ENCODE peak calls at places on chromosomes 7 and 10, in seven cellular contexts. One of them, this sample, is unnamed.
A peak's percentile ranks its signal among the peaks of the same experiment; 100 is the strongest.

GRCh38 chr10:81594991-81595390 is 280.0 kb upstream of the NRG3 start:
- DNase-seq in AG09309: no peak
- DNase-seq in GM04504: no peak
- DNase-seq in NCI-H2081: no peak
- DNase-seq in fibroblast of mammary gland: no peak
- DNase-seq in stimulated activated CD4-positive, alpha-beta T cell treated with anti-CD3 and anti-CD28 coated beads, Interleukin-2, amount 100 ng/mL, for 48 hours: no peak
- DNase-seq in ELR: no peak
- DNase-seq in this sample: no peak

GRCh38 chr7:131289051-131289450 is 38.6 kb upstream of the MKLN1 start:
- DNase-seq in fibroblast of mammary gland: no peak
- DNase-seq in GM04504: no peak
- DNase-seq in AG09309: no peak
- DNase-seq in ELR: no peak
- DNase-seq in stimulated activated CD4-positive, alpha-beta T cell treated with anti-CD3 and anti-CD28 coated beads, Interleukin-2, amount 100 ng/mL, for 48 hours: no peak
- DNase-seq in NCI-H2081: no peak
- DNase-seq in this sample: no peak

GRCh38 chr7:64978497-64979203 is 12.2 kb downstream of the ZNF117 start:
- DNase-seq in stimulated activated CD4-positive, alpha-beta T cell treated with anti-CD3 and anti-CD28 coated beads, Interleukin-2, amount 100 ng/mL, for 48 hours: no peak
- DNase-seq in fibroblast of mammary gland: no peak
- DNase-seq in NCI-H2081: no peak
- DNase-seq in ELR: no peak
- DNase-seq in AG09309: no peak
- DNase-seq in GM04504: no peak
- DNase-seq in this sample: no peak

GRCh38 chr7:66859794-66860645 is 61.0 kb upstream of the TMEM248 start:
- DNase-seq in stimulated activated CD4-positive, alpha-beta T cell treated with anti-CD3 and anti-CD28 coated beads, Interleukin-2, amount 100 ng/mL, for 48 hours: peak; percentile 28
- DNase-seq in fibroblast of mammary gland: no peak
- DNase-seq in ELR: peak; percentile 25
- DNase-seq in GM04504: no peak
- DNase-seq in NCI-H2081: no peak
- DNase-seq in AG09309: no peak
- DNase-seq in this sample: no peak

GRCh38 chr10:30825495-30825894 is 195.9 kb upstream of the LYZL2 start:
- DNase-seq in ELR: no peak
- DNase-seq in AG09309: no peak
- DNase-seq in GM04504: no peak
- DNase-seq in NCI-H2081: no peak
- DNase-seq in stimulated activated CD4-positive, alpha-beta T cell treated with anti-CD3 and anti-CD28 coated beads, Interleukin-2, amount 100 ng/mL, for 48 hours: no peak
- DNase-seq in fibroblast of mammary gland: peak; percentile 55
- DNase-seq in this sample: no peak

GRCh38 chr7:35630573-35630972 is 64.4 kb downstream of the HERPUD2 start:
- DNase-seq in GM04504: peak; percentile 17
- DNase-seq in NCI-H2081: no peak
- DNase-seq in AG09309: no peak
- DNase-seq in stimulated activated CD4-positive, alpha-beta T cell treated with anti-CD3 and anti-CD28 coated beads, Interleukin-2, amount 100 ng/mL, for 48 hours: no peak
- DNase-seq in fibroblast of mammary gland: peak; percentile 66
- DNase-seq in ELR: peak; percentile 54
- DNase-seq in this sample: no peak

GRCh38 chr10:18238875-18239485 is 98.8 kb downstream of the CACNB2 start:
- DNase-seq in GM04504: no peak
- DNase-seq in NCI-H2081: peak; percentile 8
- DNase-seq in stimulated activated CD4-positive, alpha-beta T cell treated with anti-CD3 and anti-CD28 coated beads, Interleukin-2, amount 100 ng/mL, for 48 hours: no peak
- DNase-seq in AG09309: no peak
- DNase-seq in ELR: peak; percentile 62
- DNase-seq in fibroblast of mammary gland: peak; percentile 74
- DNase-seq in this sample: no peak

GRCh38 chr10:69391158-69391557 is 25.6 kb downstream of the TACR2 start:
- DNase-seq in ELR: no peak
- DNase-seq in GM04504: no peak
- DNase-seq in fibroblast of mammary gland: no peak
- DNase-seq in NCI-H2081: no peak
- DNase-seq in stimulated activated CD4-positive, alpha-beta T cell treated with anti-CD3 and anti-CD28 coated beads, Interleukin-2, amount 100 ng/mL, for 48 hours: no peak
- DNase-seq in AG09309: no peak
- DNase-seq in this sample: no peak

GRCh38 chr7:38291650-38292049 is 18.2 kb upstream of the TARP start:
- DNase-seq in NCI-H2081: no peak
- DNase-seq in stimulated activated CD4-positive, alpha-beta T cell treated with anti-CD3 and anti-CD28 coated beads, Interleukin-2, amount 100 ng/mL, for 48 hours: no peak
- DNase-seq in AG09309: no peak
- DNase-seq in fibroblast of mammary gland: no peak
- DNase-seq in ELR: no peak
- DNase-seq in GM04504: no peak
- DNase-seq in this sample: no peak

GRCh38 chr10:124075116-124075955 is 18.1 kb downstream of the CHST15 start:
- DNase-seq in fibroblast of mammary gland: no peak
- DNase-seq in AG09309: no peak
- DNase-seq in GM04504: no peak
- DNase-seq in NCI-H2081: no peak
- DNase-seq in ELR: no peak
- DNase-seq in stimulated activated CD4-positive, alpha-beta T cell treated with anti-CD3 and anti-CD28 coated beads, Interleukin-2, amount 100 ng/mL, for 48 hours: no peak
- DNase-seq in this sample: no peak

GRCh38 chr10:126683466-126683865 is 13.0 kb upstream of the C10orf90 start:
- DNase-seq in fibroblast of mammary gland: no peak
- DNase-seq in ELR: no peak
- DNase-seq in NCI-H2081: no peak
- DNase-seq in AG09309: no peak
- DNase-seq in GM04504: no peak
- DNase-seq in stimulated activated CD4-positive, alpha-beta T cell treated with anti-CD3 and anti-CD28 coated beads, Interleukin-2, amount 100 ng/mL, for 48 hours: no peak
- DNase-seq in this sample: no peak

GRCh38 chr10:121378402-121378801 is 219.8 kb downstream of the FGFR2 start:
- DNase-seq in fibroblast of mammary gland: no peak
- DNase-seq in ELR: no peak
- DNase-seq in stimulated activated CD4-positive, alpha-beta T cell treated with anti-CD3 and anti-CD28 coated beads, Interleukin-2, amount 100 ng/mL, for 48 hours: no peak
- DNase-seq in GM04504: no peak
- DNase-seq in AG09309: no peak
- DNase-seq in NCI-H2081: no peak
- DNase-seq in this sample: no peak

GRCh38 chr7:150382123-150382843 is 3.2 kb downstream of the ZNF775 start:
- DNase-seq in fibroblast of mammary gland: no peak
- DNase-seq in NCI-H2081: peak; percentile 17
- DNase-seq in GM04504: no peak
- DNase-seq in stimulated activated CD4-positive, alpha-beta T cell treated with anti-CD3 and anti-CD28 coated beads, Interleukin-2, amount 100 ng/mL, for 48 hours: no peak
- DNase-seq in ELR: no peak
- DNase-seq in AG09309: no peak
- DNase-seq in this sample: no peak

GRCh38 chr10:43110318-43111071 is 27.8 kb upstream of the CSGALNACT2 start:
- DNase-seq in stimulated activated CD4-positive, alpha-beta T cell treated with anti-CD3 and anti-CD28 coated beads, Interleukin-2, amount 100 ng/mL, for 48 hours: no peak
- DNase-seq in AG09309: peak; percentile 41
- DNase-seq in GM04504: peak; percentile 59
- DNase-seq in ELR: peak; percentile 74
- DNase-seq in NCI-H2081: no peak
- DNase-seq in fibroblast of mammary gland: peak; percentile 32
- DNase-seq in this sample: no peak

GRCh38 chr7:25132430-25132829 is 7.4 kb upstream of the CYCS start:
- DNase-seq in stimulated activated CD4-positive, alpha-beta T cell treated with anti-CD3 and anti-CD28 coated beads, Interleukin-2, amount 100 ng/mL, for 48 hours: no peak
- DNase-seq in GM04504: no peak
- DNase-seq in NCI-H2081: no peak
- DNase-seq in fibroblast of mammary gland: no peak
- DNase-seq in ELR: no peak
- DNase-seq in AG09309: no peak
- DNase-seq in this sample: no peak

GRCh38 chr7:10596827-10597226 is 376.8 kb upstream of the PHF14 start:
- DNase-seq in stimulated activated CD4-positive, alpha-beta T cell treated with anti-CD3 and anti-CD28 coated beads, Interleukin-2, amount 100 ng/mL, for 48 hours: no peak
- DNase-seq in AG09309: no peak
- DNase-seq in fibroblast of mammary gland: no peak
- DNase-seq in ELR: no peak
- DNase-seq in NCI-H2081: no peak
- DNase-seq in GM04504: no peak
- DNase-seq in this sample: no peak

GRCh38 chr7:18400281-18400680 is 95.3 kb upstream of the HDAC9 start:
- DNase-seq in AG09309: no peak
- DNase-seq in stimulated activated CD4-positive, alpha-beta T cell treated with anti-CD3 and anti-CD28 coated beads, Interleukin-2, amount 100 ng/mL, for 48 hours: no peak
- DNase-seq in ELR: no peak
- DNase-seq in GM04504: no peak
- DNase-seq in fibroblast of mammary gland: no peak
- DNase-seq in NCI-H2081: no peak
- DNase-seq in this sample: no peak

GRCh38 chr7:18702071-18702829 is 206.7 kb downstream of the HDAC9 start:
- DNase-seq in NCI-H2081: no peak
- DNase-seq in AG09309: no peak
- DNase-seq in ELR: no peak
- DNase-seq in GM04504: no peak
- DNase-seq in stimulated activated CD4-positive, alpha-beta T cell treated with anti-CD3 and anti-CD28 coated beads, Interleukin-2, amount 100 ng/mL, for 48 hours: no peak
- DNase-seq in fibroblast of mammary gland: no peak
- DNase-seq in this sample: no peak

GRCh38 chr7:137591444-137591843 is 247.9 kb upstream of the PTN start:
- DNase-seq in stimulated activated CD4-positive, alpha-beta T cell treated with anti-CD3 and anti-CD28 coated beads, Interleukin-2, amount 100 ng/mL, for 48 hours: no peak
- DNase-seq in AG09309: peak; percentile 31
- DNase-seq in NCI-H2081: no peak
- DNase-seq in GM04504: peak; percentile 28
- DNase-seq in fibroblast of mammary gland: peak; percentile 76
- DNase-seq in ELR: peak; percentile 70
- DNase-seq in this sample: no peak

GRCh38 chr10:16674147-16674703 is 143.0 kb downstream of the RSU1 start:
- DNase-seq in NCI-H2081: peak; percentile 46
- DNase-seq in AG09309: no peak
- DNase-seq in fibroblast of mammary gland: no peak
- DNase-seq in ELR: no peak
- DNase-seq in GM04504: no peak
- DNase-seq in stimulated activated CD4-positive, alpha-beta T cell treated with anti-CD3 and anti-CD28 coated beads, Interleukin-2, amount 100 ng/mL, for 48 hours: no peak
- DNase-seq in this sample: no peak

GRCh38 chr7:78412216-78412858 is 613.8 kb downstream of the PHTF2 start:
- DNase-seq in stimulated activated CD4-positive, alpha-beta T cell treated with anti-CD3 and anti-CD28 coated beads, Interleukin-2, amount 100 ng/mL, for 48 hours: no peak
- DNase-seq in GM04504: no peak
- DNase-seq in NCI-H2081: no peak
- DNase-seq in fibroblast of mammary gland: peak; percentile 5
- DNase-seq in ELR: no peak
- DNase-seq in AG09309: no peak
- DNase-seq in this sample: no peak

GRCh38 chr7:98251251-98251843 is 685 bp downstream of the TECPR1 start:
- DNase-seq in fibroblast of mammary gland: peak; percentile 30
- DNase-seq in GM04504: no peak
- DNase-seq in NCI-H2081: peak; percentile 84
- DNase-seq in stimulated activated CD4-positive, alpha-beta T cell treated with anti-CD3 and anti-CD28 coated beads, Interleukin-2, amount 100 ng/mL, for 48 hours: peak; percentile 21
- DNase-seq in ELR: peak; percentile 37
- DNase-seq in AG09309: no peak
- DNase-seq in this sample: no peak

GRCh38 chr10:86372119-86372784 is 5.7 kb upstream of the GRID1 start:
- DNase-seq in GM04504: no peak
- DNase-seq in AG09309: no peak
- DNase-seq in stimulated activated CD4-positive, alpha-beta T cell treated with anti-CD3 and anti-CD28 coated beads, Interleukin-2, amount 100 ng/mL, for 48 hours: no peak
- DNase-seq in ELR: no peak
- DNase-seq in NCI-H2081: no peak
- DNase-seq in fibroblast of mammary gland: no peak
- DNase-seq in this sample: no peak

GRCh38 chr7:12685550-12685949 is 1.9 kb upstream of the ARL4A start:
- DNase-seq in stimulated activated CD4-positive, alpha-beta T cell treated with anti-CD3 and anti-CD28 coated beads, Interleukin-2, amount 100 ng/mL, for 48 hours: peak; percentile 0
- DNase-seq in NCI-H2081: no peak
- DNase-seq in ELR: peak; percentile 32
- DNase-seq in fibroblast of mammary gland: peak; percentile 72
- DNase-seq in GM04504: no peak
- DNase-seq in AG09309: no peak
- DNase-seq in this sample: peak; percentile 68

GRCh38 chr10:74500806-74501205 is 325.6 kb upstream of the KAT6B start:
- DNase-seq in NCI-H2081: no peak
- DNase-seq in GM04504: peak; percentile 8
- DNase-seq in stimulated activated CD4-positive, alpha-beta T cell treated with anti-CD3 and anti-CD28 coated beads, Interleukin-2, amount 100 ng/mL, for 48 hours: no peak
- DNase-seq in AG09309: peak; percentile 5
- DNase-seq in ELR: peak; percentile 63
- DNase-seq in fibroblast of mammary gland: peak; percentile 56
- DNase-seq in this sample: no peak

GRCh38 chr7:23863209-23863798 is 153.3 kb downstream of the STK31 start:
- DNase-seq in GM04504: peak; percentile 11
- DNase-seq in fibroblast of mammary gland: peak; percentile 52
- DNase-seq in ELR: peak; percentile 74
- DNase-seq in stimulated activated CD4-positive, alpha-beta T cell treated with anti-CD3 and anti-CD28 coated beads, Interleukin-2, amount 100 ng/mL, for 48 hours: no peak
- DNase-seq in NCI-H2081: peak; percentile 45
- DNase-seq in AG09309: peak; percentile 4
- DNase-seq in this sample: peak; percentile 13

GRCh38 chr10:75982611-75983369 is 551.4 kb downstream of the LRMDA start:
- DNase-seq in GM04504: no peak
- DNase-seq in AG09309: no peak
- DNase-seq in ELR: no peak
- DNase-seq in fibroblast of mammary gland: peak; percentile 87
- DNase-seq in stimulated activated CD4-positive, alpha-beta T cell treated with anti-CD3 and anti-CD28 coated beads, Interleukin-2, amount 100 ng/mL, for 48 hours: no peak
- DNase-seq in NCI-H2081: no peak
- DNase-seq in this sample: no peak

GRCh38 chr7:32058017-32058416 is 12.2 kb downstream of the PDE1C start:
- DNase-seq in fibroblast of mammary gland: no peak
- DNase-seq in ELR: no peak
- DNase-seq in GM04504: no peak
- DNase-seq in NCI-H2081: no peak
- DNase-seq in AG09309: no peak
- DNase-seq in stimulated activated CD4-positive, alpha-beta T cell treated with anti-CD3 and anti-CD28 coated beads, Interleukin-2, amount 100 ng/mL, for 48 hours: no peak
- DNase-seq in this sample: no peak